ENCODE peak calls at places on chromosomes 4 and X, in seven cellular contexts. Z is tibial nerve, E is prostate gland, B is body of pancreas, I is testis, P is SJSA1, X is cardiac muscle cell. K is an unnamed sample.

GRCh38 chrX:24963823-24964222 is 51.9 kb downstream of the ARX start:
- DNase-seq in Z (no peak), E (no peak), B (no peak), I (no peak), P (no peak), X (no peak), K (no peak)

GRCh38 chr4:16670726-16671125 is 227.7 kb downstream of the LDB2 start:
- DNase-seq in Z (no peak), E (no peak), B (no peak), I (no peak), P (no peak), X (no peak), K (no peak)

GRCh38 chrX:20418809-20419208 is 152.1 kb upstream of the RPS6KA3 start:
- DNase-seq in Z (no peak), E (no peak), B (no peak), I (no peak), P (no peak), X (no peak), K (no peak)

GRCh38 chr4:68304731-68305130 is 45.2 kb downstream of the YTHDC1 start:
- DNase-seq in Z (no peak), E (no peak), B (no peak), I (no peak), P (no peak), X (no peak), K (no peak)

GRCh38 chr4:151700566-151701316 is 60.1 kb downstream of the GATB start:
- DNase-seq in Z (no peak), E (no peak), B (no peak), I (no peak), P (no peak), X (no peak), K (no peak)

GRCh38 chrX:108224727-108225455 is 133.3 kb downstream of the ATG4A start:
- DNase-seq in Z (no peak), E (peak), B (no peak), I (peak), P (no peak), X (peak), K (no peak)

GRCh38 chr4:11585506-11585905 is 156.8 kb upstream of the HS3ST1 start:
- DNase-seq in Z (no peak), E (no peak), B (peak), I (no peak), P (no peak), X (peak), K (no peak)

GRCh38 chrX:129115935-129116334 is 407.4 kb downstream of the SMARCA1 start:
- DNase-seq in Z (no peak), E (no peak), B (no peak), I (no peak), P (no peak), X (no peak), K (no peak)

GRCh38 chr4:163467371-163467770 is 6.2 kb downstream of the TKTL2 start:
- DNase-seq in Z (no peak), E (no peak), B (no peak), I (no peak), P (no peak), X (no peak), K (no peak)

GRCh38 chr4:99321241-99322191 is at the start of gene ADH1B:
- DNase-seq in Z (no peak), E (no peak), B (peak), I (no peak), P (no peak), X (no peak), K (no peak)

GRCh38 chr4:92236907-92237306 is 66.9 kb upstream of the GRID2 start:
- DNase-seq in Z (no peak), E (no peak), B (no peak), I (no peak), P (no peak), X (peak), K (no peak)

GRCh38 chr4:23882976-23883531 is 6.8 kb downstream of the PPARGC1A start:
- DNase-seq in Z (no peak), E (no peak), B (no peak), I (no peak), P (no peak), X (no peak), K (no peak)

GRCh38 chr4:48906283-48907173 is at the start of gene OCIAD2:
- DNase-seq in Z (no peak), E (peak), B (peak), I (peak), P (peak), X (peak), K (peak)

GRCh38 chr4:63036159-63036866 is 1372.9 kb downstream of the TECRL start:
- DNase-seq in Z (no peak), E (no peak), B (no peak), I (no peak), P (no peak), X (no peak), K (no peak)

GRCh38 chrX:115898382-115899001 is 272.1 kb upstream of the AGTR2 start:
- DNase-seq in Z (no peak), E (no peak), B (peak), I (no peak), P (no peak), X (no peak), K (peak)

GRCh38 chr4:100162027-100162685 is 28.1 kb downstream of the DDIT4L start:
- DNase-seq in Z (no peak), E (no peak), B (no peak), I (no peak), P (no peak), X (no peak), K (no peak)

GRCh38 chr4:48905363-48906015 is 1.1 kb downstream of the OCIAD2 start:
- DNase-seq in Z (no peak), E (no peak), B (peak), I (no peak), P (no peak), X (peak), K (no peak)

GRCh38 chr4:1599491-1600210 is 84.5 kb downstream of the FAM53A start:
- DNase-seq in Z (no peak), E (no peak), B (no peak), I (no peak), P (no peak), X (no peak), K (no peak)

DNA sequence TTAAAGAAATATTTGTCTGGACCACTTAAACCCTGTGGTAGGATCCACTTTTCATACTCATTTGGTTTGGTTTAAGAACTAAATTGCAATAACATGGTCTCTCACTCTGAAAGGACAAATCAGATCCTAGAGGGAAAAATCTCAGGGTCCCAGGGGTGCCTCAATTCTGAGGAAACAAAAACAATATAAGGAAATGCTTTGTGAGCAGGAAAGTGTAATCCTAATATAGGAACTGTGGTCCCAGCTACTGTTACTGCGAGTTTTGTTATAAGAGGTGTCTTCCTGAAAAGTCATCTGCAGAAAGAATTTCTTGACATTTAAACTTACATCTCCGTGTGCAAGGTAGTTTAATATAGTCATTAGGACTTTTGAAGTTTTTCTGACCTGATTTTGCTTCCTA is 420.1 kb upstream of the LCORL start:
- DNase-seq in Z (no peak), E (no peak), B (no peak), I (no peak), P (no peak), X (no peak), K (no peak)
- H3K4me3 ChIP-seq in Z (no peak), E (no peak), B (no peak), I (no peak), P (no peak), X (no peak), K (no peak)

DNA sequence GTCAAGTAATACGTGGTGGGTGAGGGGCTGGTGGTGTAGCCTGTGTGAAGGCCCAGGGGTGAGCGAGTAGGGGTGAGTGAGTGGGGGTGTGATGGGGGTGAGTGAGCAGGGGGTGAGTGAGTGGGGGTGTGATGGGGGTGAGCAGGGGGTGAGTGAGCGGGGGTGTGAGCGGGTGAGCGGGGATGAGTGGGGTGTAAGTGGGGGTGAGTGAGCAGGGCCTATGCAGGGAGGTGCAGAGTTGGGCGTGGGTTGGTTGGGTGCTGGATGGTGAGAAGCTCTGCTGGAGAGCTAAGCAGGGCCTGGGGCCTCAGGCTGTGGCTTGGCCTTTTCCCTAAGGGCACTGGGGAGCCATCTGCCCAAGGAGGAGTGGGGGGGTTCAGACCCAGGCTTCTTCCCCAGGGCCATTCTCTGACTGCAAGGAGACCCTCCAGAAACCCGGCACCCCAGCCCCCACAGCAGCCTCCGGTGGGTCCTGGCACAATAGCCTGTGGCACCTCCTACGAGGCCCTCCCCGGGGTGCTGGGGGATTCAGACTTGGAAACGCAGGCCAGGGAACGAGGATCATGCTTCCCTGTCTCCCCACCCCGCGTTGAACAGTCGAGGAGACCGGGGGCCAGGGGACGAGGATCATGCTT is 30.4 kb downstream of the SH3TC1 start:
- DNase-seq in Z (no peak), E (no peak), B (no peak), I (no peak), P (no peak), X (no peak), K (no peak)
- H3K4me3 ChIP-seq in Z (no peak), E (no peak), B (no peak), I (no peak), P (no peak), X (no peak), K (no peak)

GRCh38 chr4:4256799-4257198 is 8.8 kb upstream of the TMEM128 start:
- DNase-seq in Z (no peak), E (no peak), B (no peak), I (no peak), P (no peak), X (no peak), K (no peak)

GRCh38 chr4:4260185-4260751 is 12.2 kb upstream of the TMEM128 start:
- DNase-seq in Z (no peak), E (no peak), B (no peak), I (peak), P (no peak), X (peak), K (no peak)

GRCh38 chr4:4254179-4254578 is 6.2 kb upstream of the TMEM128 start:
- DNase-seq in Z (no peak), E (no peak), B (no peak), I (no peak), P (no peak), X (no peak), K (no peak)

GRCh38 chr4:4254666-4255065 is 6.6 kb upstream of the TMEM128 start:
- DNase-seq in Z (no peak), E (no peak), B (no peak), I (peak), P (no peak), X (no peak), K (no peak)

GRCh38 chr4:4259484-4260100 is 11.6 kb upstream of the TMEM128 start:
- DNase-seq in Z (no peak), E (no peak), B (no peak), I (no peak), P (no peak), X (no peak), K (no peak)
- H3K4me3 ChIP-seq in Z (no peak), E (no peak), B (no peak), I (no peak), P (no peak), X (no peak), K (no peak)

GRCh38 chr4:147312376-147313046 is 168.4 kb upstream of the EDNRA start:
- DNase-seq in Z (no peak), E (peak), B (no peak), I (no peak), P (no peak), X (peak), K (no peak)
- H3K4me3 ChIP-seq in Z (no peak), E (no peak), B (no peak), I (no peak), P (no peak), X (no peak), K (no peak)

GRCh38 chr4:138241281-138242075 is 671 bp downstream of the SLC7A11 start:
- DNase-seq in Z (no peak), E (no peak), B (peak), I (no peak), P (peak), X (peak), K (no peak)
- H3K4me3 ChIP-seq in Z (peak), E (peak), B (peak), I (peak), P (peak), X (peak), K (no peak)

K was measured in adrenal gland.